ENCODE peak calls at places on chromosomes 2 and 18, in nine cellular contexts. One of them, this sample, is unnamed.

GRCh38 chr18:48929212-48929612 is 21.6 kb downstream of the SMAD7 start:
- DNase-seq in Right ventricle myocardium superior: no peak
- DNase-seq in endothelial cell: no peak
- DNase-seq in NCI-H774: no peak
- DNase-seq in NCI-H2029 treated with DMSO at 0.1 percent for 48 hours: no peak
- DNase-seq in ACHN: no peak
- DNase-seq in HT-29: no peak
- DNase-seq in M059J: no peak
- DNase-seq in HCEC 1CT: no peak
- DNase-seq in this sample: peak

GRCh38 chr18:9092665-9093064 is 9.8 kb upstream of the NDUFV2 start:
- DNase-seq in Right ventricle myocardium superior: no peak
- DNase-seq in endothelial cell: no peak
- DNase-seq in NCI-H774: no peak
- DNase-seq in NCI-H2029 treated with DMSO at 0.1 percent for 48 hours: no peak
- DNase-seq in ACHN: no peak
- DNase-seq in HT-29: no peak
- DNase-seq in M059J: peak
- DNase-seq in HCEC 1CT: no peak
- DNase-seq in this sample: no peak

GRCh38 chr2:133063792-133064191 is 393.8 kb upstream of the LYPD1 start:
- DNase-seq in Right ventricle myocardium superior: no peak
- DNase-seq in endothelial cell: peak
- DNase-seq in NCI-H774: no peak
- DNase-seq in NCI-H2029 treated with DMSO at 0.1 percent for 48 hours: no peak
- DNase-seq in ACHN: peak
- DNase-seq in HT-29: peak
- DNase-seq in M059J: no peak
- DNase-seq in HCEC 1CT: peak
- DNase-seq in this sample: peak

GRCh38 chr2:113218283-113219091 is 44.7 kb downstream of the PSD4 start:
- DNase-seq in Right ventricle myocardium superior: peak
- DNase-seq in endothelial cell: no peak
- DNase-seq in NCI-H774: no peak
- DNase-seq in NCI-H2029 treated with DMSO at 0.1 percent for 48 hours: no peak
- DNase-seq in ACHN: peak
- DNase-seq in HT-29: peak
- DNase-seq in M059J: peak
- DNase-seq in HCEC 1CT: no peak
- DNase-seq in this sample: peak

GRCh38 chr2:131040661-131041401 is 52.4 kb downstream of the FAM168B start:
- DNase-seq in Right ventricle myocardium superior: no peak
- DNase-seq in endothelial cell: no peak
- DNase-seq in NCI-H774: no peak
- DNase-seq in NCI-H2029 treated with DMSO at 0.1 percent for 48 hours: no peak
- DNase-seq in ACHN: no peak
- DNase-seq in HT-29: no peak
- DNase-seq in M059J: no peak
- DNase-seq in HCEC 1CT: no peak
- DNase-seq in this sample: no peak

GRCh38 chr2:27735263-27735904 is 36.1 kb upstream of the MRPL33 start:
- DNase-seq in Right ventricle myocardium superior: peak
- DNase-seq in endothelial cell: peak
- DNase-seq in NCI-H774: peak
- DNase-seq in NCI-H2029 treated with DMSO at 0.1 percent for 48 hours: peak
- DNase-seq in ACHN: peak
- DNase-seq in HT-29: peak
- DNase-seq in M059J: peak
- DNase-seq in HCEC 1CT: peak
- DNase-seq in this sample: peak

GRCh38 chr2:213227458-213227857 is 56.8 kb upstream of the SPAG16 start:
- DNase-seq in Right ventricle myocardium superior: no peak
- DNase-seq in endothelial cell: no peak
- DNase-seq in NCI-H774: no peak
- DNase-seq in NCI-H2029 treated with DMSO at 0.1 percent for 48 hours: no peak
- DNase-seq in ACHN: no peak
- DNase-seq in HT-29: no peak
- DNase-seq in M059J: peak
- DNase-seq in HCEC 1CT: no peak
- DNase-seq in this sample: peak

GRCh38 chr2:204678031-204678430 is 132.8 kb downstream of the PARD3B start:
- DNase-seq in Right ventricle myocardium superior: peak
- DNase-seq in endothelial cell: no peak
- DNase-seq in NCI-H774: no peak
- DNase-seq in NCI-H2029 treated with DMSO at 0.1 percent for 48 hours: no peak
- DNase-seq in ACHN: no peak
- DNase-seq in HT-29: no peak
- DNase-seq in M059J: no peak
- DNase-seq in HCEC 1CT: no peak
- DNase-seq in this sample: no peak

GRCh38 chr2:80086831-80087230 is 217.7 kb downstream of the LRRTM1 start:
- DNase-seq in Right ventricle myocardium superior: no peak
- DNase-seq in endothelial cell: no peak
- DNase-seq in NCI-H774: no peak
- DNase-seq in NCI-H2029 treated with DMSO at 0.1 percent for 48 hours: no peak
- DNase-seq in ACHN: no peak
- DNase-seq in HT-29: no peak
- DNase-seq in M059J: no peak
- DNase-seq in HCEC 1CT: no peak
- DNase-seq in this sample: no peak

GRCh38 chr2:146241023-146241422 is 1603.8 kb upstream of the ACVR2A start:
- DNase-seq in Right ventricle myocardium superior: no peak
- DNase-seq in endothelial cell: no peak
- DNase-seq in NCI-H774: no peak
- DNase-seq in NCI-H2029 treated with DMSO at 0.1 percent for 48 hours: no peak
- DNase-seq in ACHN: no peak
- DNase-seq in HT-29: no peak
- DNase-seq in M059J: no peak
- DNase-seq in HCEC 1CT: no peak
- DNase-seq in this sample: no peak

GRCh38 chr2:168649562-168649961 is 152.9 kb upstream of the NOSTRIN start:
- DNase-seq in Right ventricle myocardium superior: no peak
- DNase-seq in endothelial cell: no peak
- DNase-seq in NCI-H774: no peak
- DNase-seq in NCI-H2029 treated with DMSO at 0.1 percent for 48 hours: no peak
- DNase-seq in ACHN: no peak
- DNase-seq in HT-29: no peak
- DNase-seq in M059J: no peak
- DNase-seq in HCEC 1CT: no peak
- DNase-seq in this sample: no peak

GRCh38 chr2:120642646-120643045 is 93.0 kb upstream of the GLI2 start:
- DNase-seq in Right ventricle myocardium superior: no peak
- DNase-seq in endothelial cell: no peak
- DNase-seq in NCI-H774: no peak
- DNase-seq in NCI-H2029 treated with DMSO at 0.1 percent for 48 hours: no peak
- DNase-seq in ACHN: no peak
- DNase-seq in HT-29: no peak
- DNase-seq in M059J: no peak
- DNase-seq in HCEC 1CT: no peak
- DNase-seq in this sample: no peak

GRCh38 chr2:8515864-8516533 is 165.9 kb upstream of the ID2 start:
- DNase-seq in Right ventricle myocardium superior: peak
- DNase-seq in endothelial cell: no peak
- DNase-seq in NCI-H774: peak
- DNase-seq in NCI-H2029 treated with DMSO at 0.1 percent for 48 hours: peak
- DNase-seq in ACHN: no peak
- DNase-seq in HT-29: peak
- DNase-seq in M059J: no peak
- DNase-seq in HCEC 1CT: no peak
- DNase-seq in this sample: no peak

GRCh38 chr2:117336496-117336895 is 478.0 kb upstream of the DDX18 start:
- DNase-seq in Right ventricle myocardium superior: no peak
- DNase-seq in endothelial cell: no peak
- DNase-seq in NCI-H774: no peak
- DNase-seq in NCI-H2029 treated with DMSO at 0.1 percent for 48 hours: no peak
- DNase-seq in ACHN: no peak
- DNase-seq in HT-29: no peak
- DNase-seq in M059J: no peak
- DNase-seq in HCEC 1CT: no peak
- DNase-seq in this sample: no peak

GRCh38 chr2:158495175-158495574 is 38.4 kb downstream of the PKP4 start:
- DNase-seq in Right ventricle myocardium superior: no peak
- DNase-seq in endothelial cell: no peak
- DNase-seq in NCI-H774: no peak
- DNase-seq in NCI-H2029 treated with DMSO at 0.1 percent for 48 hours: no peak
- DNase-seq in ACHN: no peak
- DNase-seq in HT-29: no peak
- DNase-seq in M059J: no peak
- DNase-seq in HCEC 1CT: no peak
- DNase-seq in this sample: no peak

GRCh38 chr18:362914-363295 is 95.1 kb upstream of the THOC1 start:
- DNase-seq in Right ventricle myocardium superior: no peak
- DNase-seq in endothelial cell: no peak
- DNase-seq in NCI-H774: no peak
- DNase-seq in NCI-H2029 treated with DMSO at 0.1 percent for 48 hours: no peak
- DNase-seq in ACHN: no peak
- DNase-seq in HT-29: no peak
- DNase-seq in M059J: peak
- DNase-seq in HCEC 1CT: no peak
- DNase-seq in this sample: no peak

GRCh38 chr2:134367216-134367615 is 113.3 kb downstream of the MGAT5 start:
- DNase-seq in Right ventricle myocardium superior: no peak
- DNase-seq in endothelial cell: no peak
- DNase-seq in NCI-H774: no peak
- DNase-seq in NCI-H2029 treated with DMSO at 0.1 percent for 48 hours: no peak
- DNase-seq in ACHN: no peak
- DNase-seq in HT-29: no peak
- DNase-seq in M059J: no peak
- DNase-seq in HCEC 1CT: no peak
- DNase-seq in this sample: no peak

GRCh38 chr2:203583696-203584095 is 48.6 kb upstream of the RAPH1 start:
- DNase-seq in Right ventricle myocardium superior: no peak
- DNase-seq in endothelial cell: no peak
- DNase-seq in NCI-H774: no peak
- DNase-seq in NCI-H2029 treated with DMSO at 0.1 percent for 48 hours: no peak
- DNase-seq in ACHN: peak
- DNase-seq in HT-29: peak
- DNase-seq in M059J: peak
- DNase-seq in HCEC 1CT: peak
- DNase-seq in this sample: peak

GRCh38 chr2:2850218-2850850 is 519.3 kb upstream of the MYT1L start:
- DNase-seq in Right ventricle myocardium superior: no peak
- DNase-seq in endothelial cell: no peak
- DNase-seq in NCI-H774: no peak
- DNase-seq in NCI-H2029 treated with DMSO at 0.1 percent for 48 hours: no peak
- DNase-seq in ACHN: no peak
- DNase-seq in HT-29: no peak
- DNase-seq in M059J: no peak
- DNase-seq in HCEC 1CT: no peak
- DNase-seq in this sample: no peak

GRCh38 chr2:205427112-205427511 is 255.2 kb upstream of the NRP2 start:
- DNase-seq in Right ventricle myocardium superior: no peak
- DNase-seq in endothelial cell: no peak
- DNase-seq in NCI-H774: no peak
- DNase-seq in NCI-H2029 treated with DMSO at 0.1 percent for 48 hours: no peak
- DNase-seq in ACHN: no peak
- DNase-seq in HT-29: no peak
- DNase-seq in M059J: no peak
- DNase-seq in HCEC 1CT: peak
- DNase-seq in this sample: peak

GRCh38 chr2:68839260-68839833 is 31.9 kb downstream of the BMP10 start:
- DNase-seq in Right ventricle myocardium superior: no peak
- DNase-seq in endothelial cell: no peak
- DNase-seq in NCI-H774: no peak
- DNase-seq in NCI-H2029 treated with DMSO at 0.1 percent for 48 hours: peak
- DNase-seq in ACHN: peak
- DNase-seq in HT-29: peak
- DNase-seq in M059J: peak
- DNase-seq in HCEC 1CT: no peak
- DNase-seq in this sample: peak

GRCh38 chr18:42649636-42650035 is 465.8 kb downstream of the RIT2 start:
- DNase-seq in Right ventricle myocardium superior: no peak
- DNase-seq in endothelial cell: no peak
- DNase-seq in NCI-H774: no peak
- DNase-seq in NCI-H2029 treated with DMSO at 0.1 percent for 48 hours: no peak
- DNase-seq in ACHN: no peak
- DNase-seq in HT-29: no peak
- DNase-seq in M059J: peak
- DNase-seq in HCEC 1CT: no peak
- DNase-seq in this sample: peak

GRCh38 chr2:61338447-61338846 is 132.4 kb downstream of the USP34 start:
- DNase-seq in Right ventricle myocardium superior: no peak
- DNase-seq in endothelial cell: no peak
- DNase-seq in NCI-H774: no peak
- DNase-seq in NCI-H2029 treated with DMSO at 0.1 percent for 48 hours: no peak
- DNase-seq in ACHN: no peak
- DNase-seq in HT-29: no peak
- DNase-seq in M059J: no peak
- DNase-seq in HCEC 1CT: no peak
- DNase-seq in this sample: no peak

GRCh38 chr2:150168596-150168995 is 318.9 kb downstream of the RND3 start:
- DNase-seq in Right ventricle myocardium superior: no peak
- DNase-seq in endothelial cell: no peak
- DNase-seq in NCI-H774: no peak
- DNase-seq in NCI-H2029 treated with DMSO at 0.1 percent for 48 hours: no peak
- DNase-seq in ACHN: no peak
- DNase-seq in HT-29: no peak
- DNase-seq in M059J: peak
- DNase-seq in HCEC 1CT: no peak
- DNase-seq in this sample: no peak

GRCh38 chr2:28956890-28957289 is 24.2 kb upstream of the TOGARAM2 start:
- DNase-seq in Right ventricle myocardium superior: no peak
- DNase-seq in endothelial cell: peak
- DNase-seq in NCI-H774: no peak
- DNase-seq in NCI-H2029 treated with DMSO at 0.1 percent for 48 hours: no peak
- DNase-seq in ACHN: peak
- DNase-seq in HT-29: no peak
- DNase-seq in M059J: no peak
- DNase-seq in HCEC 1CT: no peak
- DNase-seq in this sample: no peak

GRCh38 chr2:167293172-167293781 is 405.0 kb downstream of the XIRP2 start:
- DNase-seq in Right ventricle myocardium superior: peak
- DNase-seq in endothelial cell: peak
- DNase-seq in NCI-H774: peak
- DNase-seq in NCI-H2029 treated with DMSO at 0.1 percent for 48 hours: no peak
- DNase-seq in ACHN: peak
- DNase-seq in HT-29: no peak
- DNase-seq in M059J: peak
- DNase-seq in HCEC 1CT: peak
- DNase-seq in this sample: peak

GRCh38 chr18:57901819-57902600 is 98.9 kb upstream of the ATP8B1 start:
- DNase-seq in Right ventricle myocardium superior: no peak
- DNase-seq in endothelial cell: no peak
- DNase-seq in NCI-H774: no peak
- DNase-seq in NCI-H2029 treated with DMSO at 0.1 percent for 48 hours: no peak
- DNase-seq in ACHN: no peak
- DNase-seq in HT-29: peak
- DNase-seq in M059J: no peak
- DNase-seq in HCEC 1CT: no peak
- DNase-seq in this sample: peak

GRCh38 chr2:239225921-239226561 is 174.8 kb downstream of the HDAC4 start:
- DNase-seq in Right ventricle myocardium superior: peak
- DNase-seq in endothelial cell: no peak
- DNase-seq in NCI-H774: no peak
- DNase-seq in NCI-H2029 treated with DMSO at 0.1 percent for 48 hours: no peak
- DNase-seq in ACHN: no peak
- DNase-seq in HT-29: no peak
- DNase-seq in M059J: peak
- DNase-seq in HCEC 1CT: peak
- DNase-seq in this sample: no peak

GRCh38 chr2:43033466-43034241 is 192.8 kb downstream of the ZFP36L2 start:
- DNase-seq in Right ventricle myocardium superior: no peak
- DNase-seq in endothelial cell: no peak
- DNase-seq in NCI-H774: no peak
- DNase-seq in NCI-H2029 treated with DMSO at 0.1 percent for 48 hours: no peak
- DNase-seq in ACHN: no peak
- DNase-seq in HT-29: no peak
- DNase-seq in M059J: no peak
- DNase-seq in HCEC 1CT: no peak
- DNase-seq in this sample: no peak

GRCh38 chr2:105142239-105142638 is 99.3 kb upstream of the GPR45 start:
- DNase-seq in Right ventricle myocardium superior: no peak
- DNase-seq in endothelial cell: no peak
- DNase-seq in NCI-H774: no peak
- DNase-seq in NCI-H2029 treated with DMSO at 0.1 percent for 48 hours: no peak
- DNase-seq in ACHN: no peak
- DNase-seq in HT-29: no peak
- DNase-seq in M059J: no peak
- DNase-seq in HCEC 1CT: no peak
- DNase-seq in this sample: no peak

GRCh38 chr2:26650713-26651457 is 9.7 kb upstream of the CIB4 start:
- DNase-seq in Right ventricle myocardium superior: no peak
- DNase-seq in endothelial cell: no peak
- DNase-seq in NCI-H774: no peak
- DNase-seq in NCI-H2029 treated with DMSO at 0.1 percent for 48 hours: no peak
- DNase-seq in ACHN: no peak
- DNase-seq in HT-29: no peak
- DNase-seq in M059J: peak
- DNase-seq in HCEC 1CT: no peak
- DNase-seq in this sample: no peak

This sample was measured in mammary epithelial cell.